ENCODE peak calls at places on chromosomes 4 and X, in eight cellular contexts. P, W, N, V, C, B, G and Q are unnamed samples.

GRCh38 chr4:93139118-93139517 is 689.4 kb upstream of the ATOH1 start:
- DNase-seq in P (no peak), W (no peak), N (no peak), V (no peak), C (no peak), B (no peak), G (no peak), Q (no peak)

GRCh38 chr4:26055855-26056254 is 141.8 kb downstream of the SMIM20 start:
- DNase-seq in P (no peak), W (no peak), N (no peak), V (no peak), C (no peak), B (no peak), G (no peak), Q (no peak)

GRCh38 chr4:115145393-115146160 is 32.2 kb upstream of the NDST4 start:
- DNase-seq in P (no peak), W (no peak), N (no peak), V (no peak), C (no peak), B (no peak), G (no peak), Q (no peak)

GRCh38 chr4:71211748-71212147 is 127.1 kb upstream of the SLC4A4 start:
- DNase-seq in P (no peak), W (no peak), N (no peak), V (no peak), C (no peak), B (no peak), G (no peak), Q (no peak)

GRCh38 chrX:151880895-151881294 is 31.8 kb upstream of the MAGEA4 start:
- DNase-seq in P (no peak), W (no peak), N (no peak), V (no peak), C (no peak), B (no peak), G (no peak), Q (no peak)

GRCh38 chr4:54731552-54731951 is 73.8 kb downstream of the KIT start:
- DNase-seq in P (no peak), W (no peak), N (no peak), V (peak), C (no peak), B (no peak), G (no peak), Q (no peak)

GRCh38 chrX:122087353-122087752 is 1039.9 kb downstream of the GLUD2 start:
- DNase-seq in P (no peak), W (no peak), N (no peak), V (no peak), C (no peak), B (no peak), G (peak), Q (no peak)

GRCh38 chr4:72375050-72375736 is 193.8 kb downstream of the ADAMTS3 start:
- DNase-seq in P (no peak), W (peak), N (peak), V (no peak), C (no peak), B (no peak), G (peak), Q (no peak)

GRCh38 chrX:7147978-7148824 is at the start of gene PUDP:
- DNase-seq in P (peak), W (peak), N (peak), V (no peak), C (peak), B (peak), G (peak), Q (peak)

GRCh38 chrX:129359269-129359668 is 164.0 kb downstream of the SMARCA1 start:
- DNase-seq in P (no peak), W (peak), N (peak), V (no peak), C (no peak), B (no peak), G (peak), Q (no peak)

GRCh38 chr4:17561195-17561909 is 15.6 kb upstream of the LAP3 start:
- DNase-seq in P (no peak), W (peak), N (no peak), V (no peak), C (no peak), B (no peak), G (peak), Q (no peak)

GRCh38 chr4:17559709-17560048 is 17.3 kb upstream of the LAP3 start:
- DNase-seq in P (no peak), W (no peak), N (no peak), V (no peak), C (no peak), B (no peak), G (no peak), Q (no peak)

GRCh38 chr4:17560065-17560673 is 16.8 kb upstream of the LAP3 start:
- DNase-seq in P (no peak), W (no peak), N (no peak), V (no peak), C (no peak), B (no peak), G (no peak), Q (no peak)

GRCh38 chr4:17558941-17559708 is 17.9 kb upstream of the LAP3 start:
- DNase-seq in P (no peak), W (no peak), N (no peak), V (no peak), C (no peak), B (no peak), G (no peak), Q (no peak)

GRCh38 chr4:17562157-17562556 is 14.8 kb upstream of the LAP3 start:
- DNase-seq in P (no peak), W (no peak), N (no peak), V (no peak), C (no peak), B (no peak), G (no peak), Q (no peak)
- TF ChIP-seq CTCF in P (peak), W (no peak), N (no peak), V (no peak), C (no peak), B (no peak), G (peak), Q (no peak)

DNA sequence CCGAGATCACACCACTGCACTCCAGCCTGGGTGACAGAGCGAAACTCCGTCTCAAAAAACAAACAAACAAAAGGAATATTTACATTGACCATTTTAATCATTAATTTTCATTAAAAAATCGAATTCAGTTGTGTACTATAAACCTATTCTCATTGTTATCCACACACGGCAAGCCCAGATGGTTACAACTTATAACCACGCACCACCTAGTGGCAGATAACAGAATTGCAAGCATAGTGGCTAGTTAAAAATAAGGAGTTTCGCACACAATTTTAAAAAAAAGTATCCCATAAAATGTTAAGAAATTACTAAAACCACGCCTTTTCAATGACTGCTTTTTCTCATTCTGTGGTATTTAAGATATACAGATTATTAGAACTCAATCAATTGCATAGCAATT is 25.4 kb downstream of the MBNL3 start:
- DNase-seq in P (no peak), W (peak), N (no peak), V (no peak), C (no peak), B (no peak), G (peak), Q (no peak)
- TF ChIP-seq CTCF in P (peak), W (peak), N (peak), V (peak), C (no peak), B (no peak), G (peak), Q (no peak)

GRCh38 chrX:39017062-39017461 is 215.8 kb downstream of the MID1IP1 start:
- DNase-seq in P (no peak), W (no peak), N (no peak), V (no peak), C (no peak), B (no peak), G (no peak), Q (no peak)
- TF ChIP-seq CTCF in P (no peak), W (no peak), N (no peak), V (no peak), C (no peak), B (no peak), G (no peak), Q (no peak)

DNA sequence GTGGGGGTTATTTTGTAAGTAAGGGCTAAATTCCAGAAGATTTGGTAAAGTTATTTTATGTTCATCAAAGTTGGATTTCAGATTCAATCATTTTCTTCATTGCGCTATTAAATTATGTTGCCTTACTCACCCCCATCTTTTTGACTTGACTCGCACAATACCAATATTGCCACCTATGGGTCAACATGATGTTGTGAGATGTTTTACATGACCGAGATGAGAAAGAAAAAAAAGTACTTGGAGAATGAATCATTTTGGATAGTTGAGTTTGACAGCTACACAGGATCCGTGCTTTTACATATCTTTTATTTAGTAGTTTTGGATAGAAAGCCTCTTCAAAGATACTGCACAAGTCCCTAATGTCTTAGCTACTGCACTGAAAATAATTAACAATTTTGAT is 224.2 kb upstream of the EMCN start:
- DNase-seq in P (no peak), W (peak), N (peak), V (peak), C (no peak), B (no peak), G (peak), Q (no peak)
- TF ChIP-seq CTCF in P (peak), W (peak), N (peak), V (no peak), C (no peak), B (no peak), G (peak), Q (no peak)

GRCh38 chr4:84167089-84167488 is 332.0 kb downstream of the NKX6-1 start:
- DNase-seq in P (no peak), W (no peak), N (no peak), V (no peak), C (no peak), B (no peak), G (no peak), Q (no peak)

GRCh38 chr4:84171871-84172270 is 327.2 kb downstream of the NKX6-1 start:
- DNase-seq in P (no peak), W (no peak), N (peak), V (no peak), C (no peak), B (no peak), G (no peak), Q (no peak)

GRCh38 chr4:84166486-84166885 is 332.6 kb downstream of the NKX6-1 start:
- DNase-seq in P (no peak), W (no peak), N (no peak), V (no peak), C (no peak), B (no peak), G (no peak), Q (no peak)

GRCh38 chr4:84167579-84167978 is 331.5 kb downstream of the NKX6-1 start:
- DNase-seq in P (no peak), W (no peak), N (no peak), V (no peak), C (no peak), B (no peak), G (no peak), Q (no peak)
- TF ChIP-seq CTCF in P (peak), W (no peak), N (no peak), V (peak), C (no peak), B (no peak), G (peak), Q (no peak)

GRCh38 chr4:140049024-140049923 is 104.7 kb downstream of the MAML3 start:
- DNase-seq in P (no peak), W (peak), N (no peak), V (no peak), C (peak), B (peak), G (peak), Q (no peak)

GRCh38 chr4:140052050-140052449 is 101.9 kb downstream of the MAML3 start:
- DNase-seq in P (no peak), W (peak), N (peak), V (no peak), C (peak), B (peak), G (peak), Q (no peak)

GRCh38 chr4:140048419-140049022 is 105.5 kb downstream of the MAML3 start:
- DNase-seq in P (no peak), W (no peak), N (no peak), V (no peak), C (no peak), B (no peak), G (no peak), Q (no peak)

GRCh38 chr4:140047781-140048180 is 106.2 kb downstream of the MAML3 start:
- DNase-seq in P (no peak), W (no peak), N (no peak), V (no peak), C (no peak), B (no peak), G (no peak), Q (no peak)

DNA sequence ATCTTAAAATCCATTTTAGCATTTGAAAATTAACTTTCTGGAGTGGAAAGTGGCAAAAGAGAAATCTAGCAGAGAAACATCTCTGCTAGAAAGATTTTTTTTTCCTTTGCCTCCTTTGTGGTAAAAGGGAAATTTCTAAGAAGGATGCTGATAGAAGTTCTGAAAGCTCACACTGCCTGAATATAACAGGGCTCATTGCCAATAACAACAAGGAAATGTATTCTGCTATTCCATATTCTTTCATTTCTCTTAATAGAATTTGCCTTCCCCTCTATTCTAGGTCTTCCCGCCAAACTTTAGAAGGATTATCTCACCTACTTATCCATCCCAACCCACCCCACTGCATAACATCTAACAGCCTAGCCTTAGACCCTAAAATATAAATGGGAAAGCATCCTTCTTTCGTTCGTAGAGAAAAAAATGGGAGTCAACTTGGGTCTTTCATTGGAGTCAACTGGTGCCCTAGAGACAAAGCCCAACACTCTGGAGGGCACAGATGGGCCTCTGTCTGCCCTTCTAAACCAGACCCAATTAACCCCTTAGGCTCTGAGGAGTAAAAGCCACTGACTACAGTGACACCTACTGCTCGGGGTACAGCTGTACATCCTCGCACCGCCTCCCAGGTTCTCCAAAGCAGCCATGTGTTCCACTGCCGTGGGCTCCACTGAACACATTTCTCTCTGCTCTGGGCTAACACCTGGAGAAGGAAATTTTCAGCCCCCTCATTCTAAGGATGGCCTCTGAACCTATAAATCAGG is 103.9 kb downstream of the MAML3 start:
- DNase-seq in P (no peak), W (peak), N (no peak), V (no peak), C (peak), B (no peak), G (peak), Q (no peak)
- TF ChIP-seq CTCF in P (peak), W (peak), N (no peak), V (peak), C (peak), B (no peak), G (peak), Q (no peak)

DNA sequence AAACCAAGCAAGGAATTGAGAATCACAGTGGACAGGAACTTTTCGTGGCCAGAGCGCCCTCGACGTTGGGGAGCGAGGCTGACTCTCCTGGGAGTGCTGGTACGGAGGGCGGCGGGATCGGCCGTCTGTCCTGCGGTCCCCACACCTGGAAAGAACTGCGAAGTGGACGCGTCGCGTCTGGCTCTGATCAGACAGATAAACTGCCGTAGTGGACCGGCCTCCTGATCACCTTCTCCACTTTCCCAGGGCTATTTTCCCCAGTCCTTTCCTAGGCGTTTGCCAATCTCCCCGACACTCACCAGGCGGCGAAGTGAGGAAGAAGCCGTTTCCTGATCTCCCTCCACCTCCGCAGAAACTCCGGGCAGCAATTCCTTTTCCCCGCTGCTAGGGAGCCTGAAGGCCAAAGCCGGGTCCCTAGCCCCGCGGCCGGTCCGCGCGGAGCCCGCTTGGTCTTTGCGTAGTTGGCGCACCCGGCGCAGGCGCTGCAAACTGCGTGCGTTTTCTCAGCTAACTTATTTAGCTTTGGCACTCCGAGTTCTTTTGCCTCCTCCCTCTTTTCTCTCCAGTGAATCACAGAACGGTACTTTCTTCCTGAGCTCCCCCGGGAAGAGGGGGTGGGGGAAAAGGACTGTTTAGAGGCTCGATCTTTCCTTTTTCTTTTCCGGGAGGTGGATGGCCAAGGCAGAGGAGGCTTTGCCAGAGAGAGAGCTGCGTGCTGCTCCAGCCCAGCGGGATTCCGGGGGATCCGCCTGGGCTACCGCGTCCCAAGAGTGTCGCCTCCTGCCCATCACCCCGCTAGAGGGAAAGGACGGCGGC is at the start of gene ARSJ:
- DNase-seq in P (peak), W (peak), N (peak), V (peak), C (no peak), B (peak), G (peak), Q (no peak)
- TF ChIP-seq CTCF in P (peak), W (peak), N (no peak), V (no peak), C (no peak), B (no peak), G (peak), Q (no peak)

GRCh38 chr4:118684873-118685811 is at the start of gene METTL14:
- DNase-seq in P (peak), W (peak), N (peak), V (peak), C (peak), B (peak), G (peak), Q (peak)

GRCh38 chr4:118683513-118683912 is 1.7 kb upstream of the METTL14 start:
- DNase-seq in P (no peak), W (no peak), N (peak), V (no peak), C (peak), B (no peak), G (peak), Q (no peak)

GRCh38 chr4:118680808-118681207 is 4.4 kb upstream of the METTL14 start:
- DNase-seq in P (no peak), W (no peak), N (no peak), V (no peak), C (no peak), B (no peak), G (no peak), Q (no peak)

DNA sequence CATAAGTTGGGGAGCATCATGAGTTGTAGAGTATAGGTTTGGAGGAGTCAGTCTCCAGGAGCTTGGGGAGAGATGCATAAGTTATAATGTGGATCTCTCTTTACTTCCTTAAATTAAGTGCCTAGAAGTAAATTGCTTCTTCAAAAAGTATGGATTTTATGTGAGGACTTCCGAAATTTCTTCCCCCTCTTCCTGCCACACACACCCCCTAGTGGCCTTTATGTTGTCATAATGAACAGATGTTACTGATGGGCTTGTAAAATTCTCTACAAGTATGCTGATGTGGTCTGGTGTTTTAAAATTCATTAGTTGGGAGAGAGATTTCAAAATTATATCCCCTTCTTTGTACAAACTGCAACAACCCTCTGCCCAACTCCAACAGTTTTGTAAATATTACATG is 2.3 kb upstream of the METTL14 start:
- DNase-seq in P (no peak), W (peak), N (peak), V (no peak), C (no peak), B (no peak), G (peak), Q (no peak)
- TF ChIP-seq CTCF in P (peak), W (peak), N (peak), V (peak), C (no peak), B (no peak), G (peak), Q (no peak)

DNA sequence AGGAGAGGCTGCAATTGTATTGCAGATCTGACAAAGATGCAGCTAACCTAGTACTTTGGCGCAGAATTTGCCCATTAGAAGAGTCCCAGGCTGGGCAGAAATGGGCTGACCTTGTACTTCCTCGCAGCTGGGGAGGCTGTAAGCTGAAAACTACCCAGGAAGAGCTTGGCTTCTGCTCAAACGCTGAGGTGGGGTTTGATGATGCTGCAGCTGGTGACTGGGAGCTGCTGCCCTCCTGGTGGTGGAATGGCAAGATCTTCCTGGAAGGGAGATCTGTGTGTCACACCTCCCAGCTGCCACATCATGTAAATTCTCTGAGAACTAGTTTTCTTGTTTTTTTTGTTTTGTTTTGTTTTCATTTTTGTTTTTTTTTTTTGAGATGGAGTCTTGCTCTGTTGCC is 17.4 kb downstream of the CCNG2 start:
- DNase-seq in P (no peak), W (peak), N (no peak), V (no peak), C (no peak), B (no peak), G (no peak), Q (no peak)
- TF ChIP-seq CTCF in P (no peak), W (no peak), N (no peak), V (no peak), C (no peak), B (no peak), G (no peak), Q (no peak)